ENCODE peak calls at places on chromosome 5, in four cellular contexts. M is GM23248, C is hepatocyte, E is HepG2. G is an unnamed sample.

GRCh38 chr5:42985129-42986037 is 54.7 kb downstream of the ANXA2R start:
- DNase-seq in M (peak; percentile 85), C (no peak), E (peak; percentile 43), G (peak; percentile 83)

GRCh38 chr5:155833282-155833681 is 493.7 kb upstream of the SGCD start:
- DNase-seq in M (peak; percentile 29), C (no peak), E (no peak), G (no peak)

GRCh38 chr5:66312291-66312690 is 168.2 kb downstream of the SREK1 start:
- DNase-seq in M (no peak), C (no peak), E (no peak), G (no peak)

GRCh38 chr5:6900828-6901227 is 187.6 kb downstream of the TENT4A start:
- DNase-seq in M (no peak), C (peak; percentile 65), E (peak; percentile 98), G (no peak)

GRCh38 chr5:7745882-7746735 is 104.8 kb downstream of the CFAP90 start:
- DNase-seq in M (peak; percentile 71), C (peak; percentile 90), E (peak; percentile 41), G (peak; percentile 39)

GRCh38 chr5:177605078-177605477 is 5.1 kb downstream of the B4GALT7 start:
- DNase-seq in M (no peak), C (no peak), E (no peak), G (no peak)

GRCh38 chr5:57843016-57843402 is 360.4 kb upstream of the ACTBL2 start:
- DNase-seq in M (no peak), C (no peak), E (no peak), G (no peak)

GRCh38 chr5:150112211-150113046 is 26.1 kb upstream of the CSF1R start:
- DNase-seq in M (peak; percentile 97), C (peak; percentile 41), E (no peak), G (peak; percentile 90)

GRCh38 chr5:154002093-154002492 is 36.6 kb downstream of the FAM114A2 start:
- DNase-seq in M (peak; percentile 5), C (no peak), E (no peak), G (peak; percentile 31)

GRCh38 chr5:141420855-141421488 is at the start of gene PCDHGA11:
- DNase-seq in M (peak; percentile 88), C (peak; percentile 52), E (no peak), G (peak; percentile 38)

GRCh38 chr5:102910240-102911226 is 155.4 kb downstream of the PAM start:
- DNase-seq in M (peak; percentile 81), C (no peak), E (no peak), G (peak; percentile 82)

GRCh38 chr5:141392429-141393198 is at the start of gene PCDHGA8:
- DNase-seq in M (peak; percentile 48), C (no peak), E (no peak), G (no peak)

GRCh38 chr5:155080721-155081120 is 67.2 kb downstream of the KIF4B start:
- DNase-seq in M (no peak), C (no peak), E (no peak), G (no peak)

GRCh38 chr5:158022844-158023243 is 163.9 kb upstream of the CLINT1 start:
- DNase-seq in M (no peak), C (no peak), E (no peak), G (no peak)

GRCh38 chr5:10747678-10748622 is 13.1 kb downstream of the DAP start:
- DNase-seq in M (no peak), C (peak; percentile 15), E (peak; percentile 40), G (no peak)

GRCh38 chr5:68698025-68698940 is 395.5 kb upstream of the SLC30A5 start:
- DNase-seq in M (no peak), C (no peak), E (no peak), G (no peak)

GRCh38 chr5:63053019-63053638 is 474.5 kb downstream of the LRRC70 start:
- DNase-seq in M (no peak), C (peak; percentile 39), E (no peak), G (no peak)

GRCh38 chr5:33975846-33976245 is 8.6 kb downstream of the SLC45A2 start:
- DNase-seq in M (peak; percentile 17), C (peak; percentile 5), E (no peak), G (peak; percentile 18)

GRCh38 chr5:389197-389821 is 53.7 kb upstream of the EXOC3 start:
- DNase-seq in M (no peak), C (peak; percentile 2), E (no peak), G (no peak)

GRCh38 chr5:33299621-33300208 is 141.1 kb upstream of the TARS1 start:
- DNase-seq in M (peak; percentile 83), C (peak; percentile 51), E (no peak), G (peak; percentile 49)

GRCh38 chr5:107670028-107670926 is 460 bp downstream of the EFNA5 start:
- DNase-seq in M (peak; percentile 43), C (peak; percentile 56), E (no peak), G (peak; percentile 26)

GRCh38 chr5:170546257-170546656 is 42.4 kb downstream of the KCNIP1 start:
- DNase-seq in M (no peak), C (no peak), E (no peak), G (no peak)

GRCh38 chr5:165928971-165929370 is 2362.5 kb upstream of the WWC1 start:
- DNase-seq in M (no peak), C (no peak), E (no peak), G (no peak)

GRCh38 chr5:25963251-25964008 is 1075.0 kb downstream of the CDH9 start:
- DNase-seq in M (no peak), C (no peak), E (no peak), G (no peak)

GRCh38 chr5:88883566-88884434 is 816 bp upstream of the MEF2C start:
- DNase-seq in M (peak; percentile 90), C (peak; percentile 68), E (no peak), G (peak; percentile 72)

GRCh38 chr5:143812085-143812705 is at the start of gene HMHB1:
- DNase-seq in M (no peak), C (no peak), E (no peak), G (no peak)

GRCh38 chr5:174849426-174849825 is 125.0 kb downstream of the MSX2 start:
- DNase-seq in M (no peak), C (no peak), E (no peak), G (no peak)

GRCh38 chr5:125411163-125412050 is 665.0 kb upstream of the ZNF608 start:
- DNase-seq in M (peak; percentile 19), C (peak; percentile 28), E (no peak), G (peak; percentile 69)

GRCh38 chr5:17020586-17021362 is 84.7 kb upstream of the MYO10 start:
- DNase-seq in M (no peak), C (no peak), E (no peak), G (no peak)

GRCh38 chr5:53970510-53970909 is 339.9 kb downstream of the ARL15 start:
- DNase-seq in M (peak; percentile 23), C (no peak), E (no peak), G (peak; percentile 41)

GRCh38 chr5:68011801-68012200 is 203.8 kb upstream of the PIK3R1 start:
- DNase-seq in M (peak; percentile 59), C (no peak), E (no peak), G (peak; percentile 57)

GRCh38 chr5:137186759-137187461 is 312.2 kb downstream of the SPOCK1 start:
- DNase-seq in M (peak; percentile 97), C (peak; percentile 52), E (no peak), G (peak; percentile 91)

GRCh38 chr5:145129797-145130196 is 705.3 kb downstream of the PRELID2 start:
- DNase-seq in M (no peak), C (no peak), E (no peak), G (no peak)

GRCh38 chr5:35908266-35908665 is 30.2 kb downstream of the CAPSL start:
- DNase-seq in M (no peak), C (no peak), E (no peak), G (no peak)

GRCh38 chr5:33892419-33893151 is 795 bp upstream of the ADAMTS12 start:
- DNase-seq in M (peak; percentile 93), C (peak; percentile 51), E (peak; percentile 2), G (peak; percentile 98)

GRCh38 chr5:93845376-93845775 is 104.0 kb upstream of the POU5F2 start:
- DNase-seq in M (no peak), C (no peak), E (no peak), G (no peak)
- H2AFZ ChIP-seq in M (no peak overlapping the region), C (no peak overlapping the region), E (no peak overlapping the region), G (no peak overlapping the region)

DNA sequence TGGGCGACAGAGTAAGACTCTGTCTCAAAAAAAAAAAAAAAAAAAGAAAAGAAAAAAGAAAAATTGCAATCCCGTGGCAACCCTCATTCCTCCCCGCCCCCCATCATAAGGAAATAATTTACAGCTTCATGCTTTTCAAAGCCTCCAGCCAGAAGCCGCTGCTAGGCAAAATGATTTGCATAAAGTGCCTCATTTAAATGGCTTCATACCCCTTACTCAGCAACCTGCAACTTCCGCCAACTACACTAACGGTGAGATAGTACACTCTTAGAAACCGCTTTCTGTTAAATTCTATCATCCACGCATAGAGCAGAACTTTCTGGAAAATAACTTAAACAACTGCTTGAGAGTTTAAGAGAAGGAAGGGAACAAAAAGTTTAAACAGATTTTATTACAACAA is 17.8 kb downstream of the SERINC5 start:
- DNase-seq in M (no peak), C (no peak), E (no peak), G (no peak)
- H3K4me1 ChIP-seq in M (peaks cover 20% of the 10 kb centered on the region), C (peaks cover 6% of the 10 kb centered on the region), E (peaks cover 20% of the 10 kb centered on the region), G (peaks cover 16% of the 10 kb centered on the region)

GRCh38 chr5:132074772-132075718 is 1.5 kb downstream of the CSF2 start:
- DNase-seq in M (no peak), C (no peak), E (no peak), G (no peak)

GRCh38 chr5:132072508-132072907 is 1.1 kb upstream of the CSF2 start:
- DNase-seq in M (no peak), C (no peak), E (no peak), G (no peak)

GRCh38 chr5:132073231-132074013 is at the start of gene CSF2:
- DNase-seq in M (peak; percentile 36), C (no peak), E (peak; percentile 45), G (peak; percentile 31)

GRCh38 chr5:132075719-132076077 is 2.1 kb downstream of the CSF2 start:
- DNase-seq in M (no peak), C (no peak), E (no peak), G (no peak)

DNA sequence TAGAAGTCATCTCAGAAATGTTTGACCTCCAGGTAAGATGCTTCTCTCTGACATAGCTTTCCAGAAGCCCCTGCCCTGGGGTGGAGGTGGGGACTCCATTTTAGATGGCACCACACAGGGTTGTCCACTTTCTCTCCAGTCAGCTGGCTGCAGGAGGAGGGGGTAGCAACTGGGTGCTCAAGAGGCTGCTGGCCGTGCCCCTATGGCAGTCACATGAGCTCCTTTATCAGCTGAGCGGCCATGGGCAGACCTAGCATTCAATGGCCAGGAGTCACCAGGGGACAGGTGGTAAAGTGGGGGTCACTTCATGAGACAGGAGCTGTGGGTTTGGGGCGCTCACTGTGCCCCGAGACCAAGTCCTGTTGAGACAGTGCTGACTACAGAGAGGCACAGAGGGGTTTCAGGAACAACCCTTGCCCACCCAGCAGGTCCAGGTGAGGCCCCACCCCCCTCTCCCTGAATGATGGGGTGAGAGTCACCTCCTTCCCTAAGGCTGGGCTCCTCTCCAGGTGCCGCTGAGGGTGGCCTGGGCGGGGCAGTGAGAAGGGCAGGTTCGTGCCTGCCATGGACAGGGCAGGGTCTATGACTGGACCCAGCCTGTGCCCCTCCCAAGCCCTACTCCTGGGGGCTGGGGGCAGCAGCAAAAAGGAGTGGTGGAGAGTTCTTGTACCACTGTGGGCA is 642 bp downstream of the CSF2 start:
- DNase-seq in M (no peak), C (no peak), E (no peak), G (no peak)
- H2AFZ ChIP-seq in M (no peak overlapping the region), C (no peak overlapping the region), E (no peak overlapping the region), G (no peak overlapping the region)

DNA sequence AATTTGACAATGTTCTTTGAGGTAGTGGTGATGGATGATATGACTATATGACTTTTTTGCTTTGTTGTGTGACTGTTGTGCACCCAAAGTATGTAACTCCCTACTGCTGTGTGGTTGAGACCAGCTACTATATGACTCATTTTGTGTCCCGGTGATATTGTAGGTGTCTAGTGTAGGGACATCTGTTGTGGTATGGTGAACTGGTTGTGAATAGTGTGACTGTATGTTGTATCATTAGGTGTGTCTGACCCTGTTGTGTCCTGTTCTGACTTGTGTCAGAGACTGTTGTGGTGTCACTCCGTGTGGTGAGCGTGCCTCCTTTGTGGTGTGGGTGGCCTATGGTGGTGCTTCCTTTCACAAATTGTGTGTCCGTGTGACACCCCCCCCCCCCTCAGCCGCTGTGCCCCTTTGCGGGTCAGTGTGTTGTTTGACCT is 11.2 kb upstream of the CXXC5 start:
- DNase-seq in M (peak; percentile 64), C (peak; percentile 20), E (no peak), G (peak; percentile 71)
- H3K4me1 ChIP-seq in M (peaks cover 35% of the 10 kb centered on the region), C (peaks cover 43% of the 10 kb centered on the region), E (peaks cover 80% of the 10 kb centered on the region), G (peaks cover 39% of the 10 kb centered on the region)